ENCODE peak calls at places on chromosomes 6 and 20, in ten cellular contexts. S is OCI-LY7; M is A549; I is CD8-positive, alpha-beta T cell; Y is stomach; Q is right lobe of liver; U is body of pancreas; C is WTC11; F is fibroblast of pulmonary artery; K is lower leg skin. X is an unnamed sample.

GRCh38 chr6:130365166-130366010 is 429 bp upstream of the TMEM200A start:
- DNase-seq in I (peak), Y (peak), U (peak), F (peak), C (peak), K (peak), Q (peak), M (peak), S (no peak), X (peak)

GRCh38 chr6:97669191-97669651 is 386.2 kb upstream of the MMS22L start:
- DNase-seq in I (no peak), Q (no peak), Y (no peak), C (peak), F (no peak), M (no peak), K (no peak), U (no peak), S (no peak), X (no peak)

GRCh38 chr20:50366270-50367103 is 143.7 kb upstream of the PTPN1 start:
- DNase-seq in C (no peak), I (no peak), S (no peak), K (no peak), U (peak), F (peak), Y (peak), Q (peak), M (no peak), X (no peak)

GRCh38 chr20:2849529-2849928 is 9.0 kb downstream of the VPS16 start:
- DNase-seq in M (no peak), C (no peak), F (no peak), S (no peak), Q (no peak), I (no peak), K (no peak), U (no peak), Y (no peak), X (no peak)

GRCh38 chr6:2990179-2990931 is 9.3 kb upstream of the NQO2 start:
- DNase-seq in S (no peak), C (no peak), M (no peak), U (peak), F (peak), Y (no peak), Q (no peak), I (no peak), K (no peak), X (no peak)

GRCh38 chr6:22099241-22099640 is 197.6 kb downstream of the PRL start:
- DNase-seq in S (no peak), F (no peak), C (no peak), U (no peak), Q (no peak), K (no peak), M (no peak), I (no peak), Y (no peak), X (no peak)

GRCh38 chr6:166939894-166940293 is 16.5 kb downstream of the RNASET2 start:
- DNase-seq in Q (no peak), F (no peak), M (no peak), I (no peak), Y (no peak), K (no peak), C (no peak), U (no peak), S (no peak), X (peak)

GRCh38 chr6:20850687-20851416 is 316.6 kb downstream of the CDKAL1 start:
- DNase-seq in S (no peak), F (no peak), Q (no peak), K (no peak), I (no peak), M (no peak), U (no peak), Y (no peak), C (no peak), X (no peak)

GRCh38 chr6:99297006-99297405 is 52.5 kb downstream of the FAXC start:
- DNase-seq in F (no peak), Y (no peak), K (no peak), S (no peak), Q (no peak), C (no peak), M (no peak), U (no peak), I (no peak), X (no peak)

GRCh38 chr6:137363805-137364138 is 130.4 kb downstream of the OLIG3 start:
- DNase-seq in Y (no peak), K (no peak), F (no peak), I (no peak), C (no peak), U (no peak), M (no peak), Q (no peak), S (peak), X (no peak)

GRCh38 chr6:78611886-78612480 is 255.4 kb upstream of the IRAK1BP1 start:
- DNase-seq in K (no peak), S (peak), U (no peak), Y (no peak), M (peak), Q (no peak), C (no peak), I (no peak), F (peak), X (no peak)

GRCh38 chr6:152651986-152652385 is 14.8 kb upstream of the SYNE1 start:
- DNase-seq in S (no peak), M (no peak), C (no peak), Y (no peak), K (no peak), F (no peak), U (no peak), I (no peak), Q (no peak), X (no peak)

GRCh38 chr6:123909989-123910388 is 106.3 kb downstream of the NKAIN2 start:
- DNase-seq in I (no peak), M (no peak), U (no peak), K (no peak), S (no peak), F (no peak), Q (no peak), Y (no peak), C (no peak), X (no peak)

GRCh38 chr6:19876672-19877071 is 39.5 kb downstream of the ID4 start:
- DNase-seq in F (no peak), U (no peak), Q (no peak), M (no peak), C (no peak), I (no peak), Y (no peak), S (no peak), K (no peak), X (no peak)

GRCh38 chr6:170434114-170434820 is 118.8 kb downstream of the PSMB1 start:
- DNase-seq in I (no peak), S (no peak), K (no peak), Q (no peak), U (no peak), Y (no peak), C (no peak), F (no peak), M (no peak), X (no peak)

GRCh38 chr6:144718431-144718830 is 433.3 kb downstream of the UTRN start:
- DNase-seq in C (no peak), U (no peak), Q (no peak), K (no peak), I (no peak), Y (no peak), M (no peak), S (no peak), F (no peak), X (no peak)

GRCh38 chr6:166929534-166930189 is 26.7 kb downstream of the RNASET2 start:
- DNase-seq in U (no peak), I (no peak), F (no peak), Q (no peak), C (no peak), K (no peak), Y (no peak), M (no peak), S (peak), X (peak)

GRCh38 chr6:20711518-20711917 is 177.3 kb downstream of the CDKAL1 start:
- DNase-seq in S (no peak), Y (no peak), K (no peak), F (peak), I (no peak), U (no peak), M (no peak), Q (no peak), C (no peak), X (no peak)

GRCh38 chr6:31718294-31718693 is 3.1 kb downstream of the LY6G6D start:
- DNase-seq in I (no peak), K (no peak), C (no peak), Q (no peak), U (peak), S (no peak), M (no peak), F (no peak), Y (peak), X (no peak)

GRCh38 chr20:54069501-54069971 is 858 bp downstream of the BCAS1 start:
- DNase-seq in F (no peak), M (no peak), S (no peak), C (no peak), Y (peak), I (no peak), U (no peak), K (no peak), Q (no peak), X (no peak)

DNA sequence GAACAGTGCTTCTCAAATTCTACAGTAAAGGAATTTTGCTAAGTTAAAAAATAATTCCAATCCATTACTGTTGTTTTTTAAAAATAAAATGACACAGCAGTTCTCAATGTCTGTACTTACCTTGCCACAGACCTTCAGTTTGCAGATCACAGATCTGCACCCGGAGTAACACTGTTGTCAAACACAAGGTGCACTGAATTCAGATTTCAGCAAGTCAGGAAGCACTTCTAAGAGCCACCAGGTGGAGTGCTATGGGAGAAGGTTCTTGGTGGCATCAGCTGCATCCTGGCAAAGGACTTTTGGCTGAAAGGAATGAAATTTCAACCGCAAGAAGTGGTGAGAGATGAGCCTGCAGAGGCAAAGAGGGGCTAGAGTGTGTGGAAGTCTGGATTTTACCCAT is 17.4 kb downstream of the RSPH4A start:
- DNase-seq in F (no peak), I (no peak), Q (no peak), M (peak), K (no peak), U (peak), Y (no peak), S (peak), C (no peak), X (no peak)
- TF ChIP-seq CTCF in F (peak), I (no peak), Q (no peak), M (no peak), K (no peak), U (peak), Y (no peak), S (peak), C (peak), X (peak)

DNA sequence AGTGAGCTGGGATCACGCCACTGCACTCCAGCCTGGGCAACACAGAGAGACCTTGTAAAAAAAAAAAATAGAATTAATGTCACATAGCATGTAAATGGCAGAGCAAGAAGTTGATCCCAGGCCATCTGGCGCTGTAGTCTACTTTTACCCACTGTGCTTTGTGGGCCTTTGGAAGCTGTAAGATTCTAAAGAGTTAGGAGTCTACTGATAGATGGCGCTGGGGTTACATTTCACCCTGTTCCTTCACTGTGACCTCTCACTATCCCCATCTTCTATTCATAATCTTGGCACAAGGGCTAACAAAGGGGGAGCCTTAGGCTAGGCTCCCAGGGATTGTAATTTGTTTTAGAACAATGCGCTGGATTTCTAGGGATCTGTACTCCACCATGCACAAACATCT is 24.4 kb downstream of the SIRPD start:
- DNase-seq in C (no peak), F (no peak), U (no peak), S (no peak), Q (no peak), Y (no peak), I (no peak), M (no peak), K (no peak), X (no peak)
- TF ChIP-seq CTCF in C (no peak), F (no peak), U (no peak), S (peak), Q (no peak), Y (no peak), I (no peak), M (peak), K (no peak), X (no peak)

DNA sequence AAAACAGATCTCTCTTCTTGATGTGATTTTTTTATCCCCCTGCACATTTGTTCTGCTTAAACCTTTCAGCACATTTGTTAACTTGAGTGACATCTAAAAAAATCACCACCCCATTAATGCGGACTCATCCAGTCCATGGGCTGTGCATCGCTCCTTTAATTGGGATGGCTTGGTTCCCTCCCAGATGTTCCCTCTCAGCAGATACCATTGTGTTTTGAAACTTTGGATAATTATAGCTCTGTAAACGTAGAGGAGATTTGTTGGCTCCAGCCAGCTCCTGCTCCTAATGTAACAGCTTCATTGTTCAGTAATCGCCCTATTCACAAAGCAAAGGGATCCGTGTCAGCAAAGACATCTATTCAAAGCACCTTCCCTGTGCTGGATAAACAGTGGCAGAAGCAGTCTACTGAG is 323.8 kb downstream of the CD83 start:
- DNase-seq in I (no peak), S (no peak), K (no peak), F (peak), Y (no peak), Q (no peak), U (no peak), M (no peak), C (no peak), X (no peak)
- TF ChIP-seq CTCF in I (no peak), S (no peak), K (no peak), F (no peak), Y (no peak), Q (no peak), U (no peak), M (no peak), C (no peak), X (no peak)

DNA sequence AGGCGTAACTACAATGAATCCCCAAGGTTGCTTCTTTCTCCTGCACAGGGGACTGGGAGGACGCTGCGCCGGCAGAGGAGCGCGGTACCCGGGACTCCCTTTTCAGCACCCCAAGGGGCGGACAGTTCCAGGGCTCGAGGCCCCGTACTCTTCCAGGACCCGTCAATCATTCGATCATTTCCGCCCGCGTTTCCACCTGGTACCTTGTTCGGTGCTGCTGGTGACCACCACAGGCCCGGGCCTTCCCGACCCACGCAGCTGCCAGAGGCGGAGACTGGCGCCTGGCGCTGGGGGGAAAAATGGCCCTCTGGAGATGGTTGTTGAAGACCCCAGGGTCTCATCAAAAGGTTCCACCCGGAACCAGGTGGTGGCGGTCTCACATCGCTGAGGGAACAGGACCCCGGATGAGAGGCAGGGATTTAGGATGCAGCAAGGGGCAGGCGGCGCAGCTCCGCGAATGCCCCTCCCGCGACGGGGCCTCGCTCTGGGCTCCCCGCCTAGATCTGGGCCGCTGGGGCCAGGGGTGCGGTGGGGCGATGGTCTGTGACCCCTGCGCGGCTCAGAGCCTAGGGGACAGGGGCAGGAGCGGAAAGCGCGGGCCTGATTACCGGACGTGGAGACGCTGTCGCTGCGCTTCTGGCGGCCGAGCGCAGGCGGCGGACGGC is 744 bp downstream of the VSX1 start:
- DNase-seq in Y (peak), K (no peak), F (peak), M (no peak), U (peak), I (peak), C (peak), S (no peak), Q (no peak), X (peak)
- TF ChIP-seq CTCF in Y (no peak), K (no peak), F (no peak), M (peak), U (no peak), I (no peak), C (no peak), S (no peak), Q (no peak), X (peak)

DNA sequence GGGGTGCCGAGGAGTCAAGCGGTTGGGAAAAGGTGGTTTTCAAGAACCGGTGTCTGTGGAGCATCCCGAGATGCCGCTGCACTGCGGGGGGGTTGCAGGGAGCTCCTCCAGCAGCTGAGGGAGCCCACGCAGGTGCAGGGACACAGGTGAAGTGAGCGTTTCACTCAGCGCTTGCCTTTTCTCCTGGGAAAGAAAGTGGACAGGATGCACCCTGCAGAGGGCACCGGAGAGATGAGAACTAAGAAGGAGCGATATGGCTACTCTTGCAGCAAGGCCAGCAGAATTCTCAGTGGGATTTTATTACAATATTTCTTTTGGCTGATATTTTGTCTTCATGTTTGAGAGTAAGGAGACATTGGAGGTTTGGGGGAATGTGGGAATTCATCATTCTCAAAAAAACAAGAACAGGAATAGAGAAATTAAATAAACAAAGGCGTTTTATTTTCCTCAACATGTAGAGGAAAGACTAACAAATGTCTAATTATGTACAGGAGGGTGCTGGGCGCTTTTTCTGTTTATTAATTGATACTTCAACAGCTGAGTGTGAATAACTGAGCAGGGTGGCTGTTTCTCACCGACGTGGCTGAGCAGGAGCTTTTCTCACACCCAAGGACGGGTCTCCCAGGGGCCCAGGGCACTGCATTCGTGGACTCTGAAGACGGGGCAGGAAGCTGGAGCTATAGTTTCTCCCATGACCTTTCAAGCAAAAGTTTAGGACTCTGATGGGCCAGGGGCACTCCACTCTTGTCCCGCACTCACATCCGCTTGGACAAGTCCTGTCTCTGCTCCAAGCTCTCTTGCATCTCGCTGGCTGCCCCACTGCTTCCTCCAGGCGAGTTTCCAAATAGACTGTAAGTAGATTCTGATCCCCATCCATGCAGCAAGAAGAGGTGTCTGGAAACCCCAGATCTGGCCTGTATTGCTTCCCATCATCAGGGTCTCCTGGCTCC is 176.1 kb downstream of the SMOC2 start:
- DNase-seq in Q (no peak), F (no peak), K (no peak), U (no peak), S (no peak), C (no peak), Y (no peak), I (no peak), M (no peak), X (no peak)
- TF ChIP-seq CTCF in Q (no peak), F (no peak), K (no peak), U (no peak), S (no peak), C (no peak), Y (no peak), I (no peak), M (no peak), X (peak)

GRCh38 chr20:49324306-49324705 is 46.4 kb upstream of the ZNFX1 start:
- DNase-seq in S (no peak), Y (no peak), F (no peak), Q (no peak), U (no peak), I (no peak), K (no peak), C (no peak), M (no peak), X (no peak)

GRCh38 chr20:49325981-49326380 is 48.1 kb upstream of the ZNFX1 start:
- DNase-seq in U (no peak), C (no peak), M (no peak), Q (no peak), F (peak), K (no peak), Y (no peak), S (no peak), I (no peak), X (no peak)

GRCh38 chr20:49319204-49319809 is 41.5 kb upstream of the ZNFX1 start:
- DNase-seq in C (peak), K (no peak), S (no peak), Y (no peak), Q (no peak), M (no peak), U (no peak), F (no peak), I (no peak), X (no peak)

GRCh38 chr20:49320460-49320859 is 42.6 kb upstream of the ZNFX1 start:
- DNase-seq in C (peak), Y (no peak), S (peak), I (no peak), F (peak), K (no peak), U (no peak), M (peak), Q (no peak), X (no peak)

GRCh38 chr20:49323622-49324238 is 45.9 kb upstream of the ZNFX1 start:
- DNase-seq in I (peak), F (peak), Q (no peak), S (peak), M (no peak), K (no peak), U (no peak), Y (no peak), C (no peak), X (no peak)
- TF ChIP-seq CTCF in I (peak), F (peak), Q (peak), S (peak), M (no peak), K (no peak), U (peak), Y (peak), C (no peak), X (no peak)

DNA sequence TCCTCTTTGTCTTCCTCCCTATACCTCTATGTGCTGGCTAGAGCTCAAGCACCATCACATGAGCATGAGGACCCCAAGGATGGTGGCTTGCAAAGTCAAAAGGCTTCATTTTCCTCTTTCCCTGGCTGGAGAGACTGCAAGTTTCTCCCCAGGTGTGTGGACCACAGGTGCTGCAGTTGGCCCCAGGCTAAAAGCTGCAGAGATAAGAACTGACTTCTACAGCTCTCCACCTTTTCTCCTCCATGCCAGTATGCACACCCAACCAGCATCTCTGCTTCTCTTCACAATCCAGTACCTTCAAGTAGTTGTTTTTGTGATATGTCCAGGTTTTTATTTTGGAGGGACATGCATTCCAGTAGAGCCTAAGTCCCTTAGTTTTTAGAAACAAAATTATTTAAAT is 29.1 kb downstream of the PRKN start:
- DNase-seq in K (no peak), M (no peak), Y (no peak), C (no peak), I (no peak), Q (no peak), S (no peak), F (no peak), U (no peak), X (no peak)
- TF ChIP-seq CTCF in K (no peak), M (no peak), Y (no peak), C (no peak), I (no peak), Q (no peak), S (no peak), F (no peak), U (no peak), X (no peak)

GRCh38 chr6:116115781-116116180 is 10.2 kb downstream of the COL10A1 start:
- DNase-seq in K (no peak), U (no peak), Q (no peak), C (no peak), F (peak), S (no peak), Y (no peak), I (no peak), M (no peak), X (no peak)
- TF ChIP-seq CTCF in K (no peak), U (no peak), Q (peak), C (no peak), F (peak), S (peak), Y (no peak), I (no peak), M (peak), X (peak)